ENCODE peak calls at places on chromosomes 1 and 21, in eight cellular contexts. J, D, Q, F, V, R, A and G are unnamed samples.

GRCh38 chr1:150168960-150169565 is 19.3 kb downstream of the PLEKHO1 start:
- DNase-seq in J (no peak), D (peak), Q (peak), F (peak), V (peak), R (no peak), A (peak), G (no peak)

GRCh38 chr1:166165661-166166399 is 971 bp downstream of the FAM78B start:
- DNase-seq in J (no peak), D (peak), Q (no peak), F (peak), V (peak), R (no peak), A (no peak), G (no peak)

GRCh38 chr1:104991702-104992101 is 1242.0 kb downstream of the AMY1C start:
- DNase-seq in J (no peak), D (no peak), Q (no peak), F (no peak), V (no peak), R (no peak), A (no peak), G (no peak)

GRCh38 chr1:27233677-27234053 is 767 bp upstream of the WDTC1 start:
- DNase-seq in J (no peak), D (no peak), Q (no peak), F (no peak), V (peak), R (no peak), A (no peak), G (no peak)

GRCh38 chr1:230011333-230012092 is 55.5 kb upstream of the GALNT2 start:
- DNase-seq in J (no peak), D (no peak), Q (no peak), F (no peak), V (no peak), R (no peak), A (no peak), G (no peak)

GRCh38 chr1:198553017-198553416 is 12.5 kb upstream of the ATP6V1G3 start:
- DNase-seq in J (no peak), D (no peak), Q (no peak), F (no peak), V (no peak), R (no peak), A (no peak), G (no peak)

GRCh38 chr21:45709696-45710268 is 66.3 kb downstream of the PCBP3 start:
- DNase-seq in J (no peak), D (no peak), Q (no peak), F (no peak), V (no peak), R (no peak), A (no peak), G (no peak)

GRCh38 chr1:80059940-80060339 is 1053.4 kb upstream of the ADGRL4 start:
- DNase-seq in J (no peak), D (no peak), Q (no peak), F (no peak), V (no peak), R (no peak), A (no peak), G (no peak)

GRCh38 chr21:44995257-44995941 is 55.6 kb downstream of the SLX9 start:
- DNase-seq in J (no peak), D (peak), Q (peak), F (no peak), V (peak), R (no peak), A (no peak), G (no peak)

GRCh38 chr1:211517006-211517405 is 25.0 kb upstream of the RD3 start:
- DNase-seq in J (no peak), D (no peak), Q (no peak), F (no peak), V (no peak), R (no peak), A (no peak), G (no peak)

GRCh38 chr1:114320586-114320985 is 166.9 kb upstream of the SYT6 start:
- DNase-seq in J (peak), D (no peak), Q (no peak), F (no peak), V (no peak), R (no peak), A (no peak), G (no peak)

GRCh38 chr1:244896550-244896949 is 32.2 kb upstream of the HNRNPU start:
- DNase-seq in J (peak), D (no peak), Q (no peak), F (no peak), V (no peak), R (no peak), A (no peak), G (no peak)

GRCh38 chr1:212678456-212679410 is 20.9 kb downstream of the BATF3 start:
- DNase-seq in J (no peak), D (no peak), Q (no peak), F (no peak), V (no peak), R (peak), A (no peak), G (peak)

GRCh38 chr1:19015476-19015875 is 59.0 kb upstream of the IFFO2 start:
- DNase-seq in J (no peak), D (no peak), Q (no peak), F (no peak), V (no peak), R (no peak), A (no peak), G (peak)

GRCh38 chr1:102434421-102434820 is 437.7 kb upstream of the OLFM3 start:
- DNase-seq in J (no peak), D (no peak), Q (no peak), F (no peak), V (no peak), R (no peak), A (no peak), G (no peak)

GRCh38 chr1:79079770-79080169 is 73.2 kb upstream of the ADGRL4 start:
- DNase-seq in J (peak), D (no peak), Q (no peak), F (peak), V (no peak), R (no peak), A (no peak), G (no peak)

GRCh38 chr1:115183711-115184259 is 94.5 kb upstream of the TSPAN2 start:
- DNase-seq in J (no peak), D (no peak), Q (peak), F (peak), V (no peak), R (no peak), A (no peak), G (no peak)

GRCh38 chr1:181675091-181675490 is 191.8 kb downstream of the CACNA1E start:
- DNase-seq in J (no peak), D (no peak), Q (no peak), F (no peak), V (no peak), R (no peak), A (no peak), G (no peak)

GRCh38 chr1:61244114-61244513 is 161.8 kb downstream of the NFIA start:
- DNase-seq in J (peak), D (no peak), Q (no peak), F (no peak), V (no peak), R (no peak), A (no peak), G (no peak)

GRCh38 chr1:57550092-57550491 is 126.2 kb upstream of the DAB1 start:
- DNase-seq in J (no peak), D (no peak), Q (no peak), F (no peak), V (no peak), R (no peak), A (no peak), G (no peak)

GRCh38 chr1:8497196-8497878 is 179.4 kb downstream of the SLC45A1 start:
- DNase-seq in J (peak), D (no peak), Q (no peak), F (no peak), V (no peak), R (no peak), A (no peak), G (no peak)

GRCh38 chr1:2962061-2962460 is 59.2 kb upstream of the ACTRT2 start:
- DNase-seq in J (no peak), D (no peak), Q (no peak), F (no peak), V (no peak), R (no peak), A (no peak), G (no peak)

GRCh38 chr21:45528028-45528705 is 14.1 kb downstream of the SLC19A1 start:
- DNase-seq in J (no peak), D (peak), Q (peak), F (no peak), V (peak), R (no peak), A (no peak), G (peak)

GRCh38 chr21:21163904-21164303 is 165.7 kb downstream of the NCAM2 start:
- DNase-seq in J (peak), D (no peak), Q (peak), F (peak), V (peak), R (no peak), A (peak), G (no peak)

GRCh38 chr1:91584309-91584708 is 83.7 kb downstream of the CDC7 start:
- DNase-seq in J (no peak), D (no peak), Q (no peak), F (no peak), V (no peak), R (no peak), A (no peak), G (no peak)

GRCh38 chr1:198543670-198544260 is 3.3 kb upstream of the ATP6V1G3 start:
- DNase-seq in J (no peak), D (no peak), Q (no peak), F (no peak), V (no peak), R (no peak), A (no peak), G (no peak)

GRCh38 chr1:174744886-174745285 is 254.9 kb upstream of the CACYBP start:
- DNase-seq in J (no peak), D (no peak), Q (no peak), F (no peak), V (no peak), R (no peak), A (no peak), G (no peak)

GRCh38 chr1:48790397-48790796 is 13.7 kb upstream of the BEND5 start:
- DNase-seq in J (no peak), D (no peak), Q (no peak), F (no peak), V (no peak), R (no peak), A (no peak), G (no peak)

GRCh38 chr1:89365206-89365605 is 1.3 kb downstream of the GBP6 start:
- DNase-seq in J (no peak), D (no peak), Q (no peak), F (no peak), V (no peak), R (no peak), A (no peak), G (no peak)
- TF ChIP-seq CTCF in J (no peak), D (no peak), Q (no peak), F (no peak), V (no peak), R (no peak), A (no peak), G (no peak)

GRCh38 chr1:1298861-1299685 is 8.7 kb downstream of the ACAP3 start:
- DNase-seq in J (no peak), D (no peak), Q (no peak), F (no peak), V (peak), R (no peak), A (no peak), G (no peak)

GRCh38 chr1:1302006-1302430 is 5.7 kb downstream of the ACAP3 start:
- DNase-seq in J (no peak), D (no peak), Q (no peak), F (no peak), V (peak), R (no peak), A (no peak), G (no peak)

GRCh38 chr1:1300352-1300739 is 7.4 kb downstream of the ACAP3 start:
- DNase-seq in J (no peak), D (no peak), Q (no peak), F (no peak), V (peak), R (no peak), A (no peak), G (no peak)

GRCh38 chr1:1297802-1298424 is 9.8 kb downstream of the ACAP3 start:
- DNase-seq in J (no peak), D (no peak), Q (no peak), F (no peak), V (peak), R (no peak), A (no peak), G (no peak)

GRCh38 chr1:1299686-1300351 is 7.9 kb downstream of the ACAP3 start:
- DNase-seq in J (no peak), D (no peak), Q (no peak), F (no peak), V (peak), R (no peak), A (no peak), G (no peak)
- TF ChIP-seq CTCF in J (peak), D (peak), Q (no peak), F (no peak), V (peak), R (no peak), A (peak), G (peak)

GRCh38 chr1:200894712-200895447 is at the start of gene INAVA:
- DNase-seq in J (no peak), D (no peak), Q (no peak), F (no peak), V (no peak), R (no peak), A (no peak), G (no peak)
- TF ChIP-seq CTCF in J (no peak), D (no peak), Q (no peak), F (no peak), V (no peak), R (no peak), A (no peak), G (peak)

GRCh38 chr1:39469150-39469549 is 22.3 kb upstream of the BMP8A start:
- DNase-seq in J (no peak), D (no peak), Q (no peak), F (no peak), V (no peak), R (no peak), A (no peak), G (no peak)
- TF ChIP-seq CTCF in J (no peak), D (no peak), Q (no peak), F (no peak), V (no peak), R (no peak), A (no peak), G (no peak)

GRCh38 chr1:22527555-22528296 is 35.6 kb upstream of the EPHA8 start:
- DNase-seq in J (no peak), D (peak), Q (no peak), F (peak), V (no peak), R (no peak), A (no peak), G (no peak)
- TF ChIP-seq CTCF in J (peak), D (no peak), Q (no peak), F (no peak), V (no peak), R (no peak), A (peak), G (peak)

GRCh38 chr1:99177465-99177864 is 86.8 kb upstream of the PLPPR4 start:
- DNase-seq in J (no peak), D (no peak), Q (no peak), F (no peak), V (no peak), R (no peak), A (no peak), G (no peak)
- TF ChIP-seq CTCF in J (no peak), D (no peak), Q (no peak), F (no peak), V (no peak), R (no peak), A (no peak), G (peak)

GRCh38 chr21:42654179-42654912 is 925 bp downstream of the PDE9A start:
- DNase-seq in J (no peak), D (peak), Q (no peak), F (no peak), V (no peak), R (no peak), A (peak), G (no peak)
- TF ChIP-seq CTCF in J (no peak), D (no peak), Q (no peak), F (no peak), V (no peak), R (no peak), A (peak), G (no peak)

DNA sequence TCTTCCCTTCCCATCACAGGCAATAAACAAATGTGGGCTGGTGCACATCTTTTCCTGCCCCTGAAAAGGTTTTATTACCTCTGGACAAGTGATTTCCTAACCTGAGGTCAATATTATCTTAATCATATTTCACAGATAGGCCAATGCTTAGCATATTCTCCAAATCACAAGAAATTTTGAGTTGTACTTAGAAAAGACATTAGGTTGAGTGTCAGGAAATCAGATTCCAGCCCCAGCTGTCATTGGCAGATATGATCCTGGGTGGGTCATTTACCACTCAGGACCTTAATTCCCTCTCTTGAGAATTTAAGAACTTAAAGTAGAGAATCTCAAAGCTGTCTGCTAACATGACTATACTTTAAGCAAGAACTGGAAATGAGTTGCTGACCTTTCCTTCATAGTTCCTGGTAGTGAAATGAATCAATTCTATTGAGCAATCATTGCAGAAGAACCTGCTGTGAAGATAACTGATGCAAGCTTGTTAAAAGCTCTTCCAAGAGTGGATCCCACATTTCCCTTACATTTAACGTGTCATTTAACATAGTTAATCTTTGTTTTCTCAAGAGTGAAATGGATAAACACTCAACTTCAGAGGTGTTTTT is 46.4 kb upstream of the CR2 start:
- DNase-seq in J (peak), D (no peak), Q (no peak), F (no peak), V (no peak), R (no peak), A (no peak), G (no peak)
- TF ChIP-seq CTCF in J (no peak), D (no peak), Q (no peak), F (no peak), V (no peak), R (no peak), A (no peak), G (no peak)

GRCh38 chr1:54413732-54414131 is 7.5 kb upstream of the SSBP3 start:
- DNase-seq in J (no peak), D (peak), Q (no peak), F (no peak), V (no peak), R (no peak), A (no peak), G (no peak)

GRCh38 chr1:54417123-54417522 is 10.9 kb upstream of the SSBP3 start:
- DNase-seq in J (no peak), D (peak), Q (no peak), F (no peak), V (no peak), R (no peak), A (no peak), G (no peak)

GRCh38 chr1:54416435-54416834 is 10.2 kb upstream of the SSBP3 start:
- DNase-seq in J (no peak), D (no peak), Q (no peak), F (no peak), V (no peak), R (no peak), A (no peak), G (no peak)

GRCh38 chr1:54415533-54415932 is 9.3 kb upstream of the SSBP3 start:
- DNase-seq in J (no peak), D (no peak), Q (no peak), F (no peak), V (no peak), R (no peak), A (no peak), G (no peak)

DNA sequence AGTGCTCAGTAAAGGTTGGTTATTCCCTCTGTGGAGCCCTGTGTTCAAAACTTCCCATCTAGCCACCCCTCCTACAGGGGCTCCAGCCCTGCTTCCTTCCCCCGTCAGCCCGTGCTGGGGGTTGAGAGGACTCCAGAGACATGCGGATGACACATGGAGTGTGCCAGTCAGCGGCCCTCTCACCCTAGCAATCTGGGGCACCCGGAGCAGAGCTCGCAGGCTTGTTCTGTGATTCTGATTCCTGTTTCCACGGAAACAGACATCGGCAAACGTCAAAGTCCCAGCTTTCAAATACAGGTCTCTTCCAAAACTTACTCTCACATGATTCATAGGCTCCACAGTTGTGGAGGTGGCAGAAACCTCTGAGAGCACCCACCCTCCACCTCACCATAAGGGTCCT is 9.8 kb upstream of the SSBP3 start:
- DNase-seq in J (no peak), D (peak), Q (no peak), F (no peak), V (no peak), R (no peak), A (no peak), G (no peak)
- TF ChIP-seq CTCF in J (no peak), D (no peak), Q (no peak), F (no peak), V (no peak), R (no peak), A (no peak), G (no peak)